ENCODE peak calls at places on chromosomes 4 and X, in four cellular contexts. W is K562, G is HL-60, N is GM12878. X is an unnamed sample.

GRCh38 chrX:107324493-107325310 is 118.3 kb downstream of the DNAAF6 start:
- DNase-seq in N (no peak), G (no peak), W (peak; percentile 44), X (peak; percentile 11)

GRCh38 chr4:15295421-15296162 is 132.2 kb upstream of the C1QTNF7 start:
- DNase-seq in W (no peak), N (no peak), G (no peak), X (no peak)

GRCh38 chr4:105619193-105619931 is 66.9 kb downstream of the ARHGEF38 start:
- DNase-seq in W (no peak), G (no peak), N (no peak), X (no peak)

GRCh38 chr4:86791126-86791525 is 58.1 kb downstream of the SLC10A6 start:
- DNase-seq in G (no peak), W (peak; percentile 69), N (no peak), X (no peak)

GRCh38 chrX:31435592-31435991 is 363.8 kb upstream of the FTHL17 start:
- DNase-seq in G (no peak), N (no peak), W (no peak), X (no peak)

GRCh38 chrX:54358424-54359211 is 772 bp upstream of the WNK3 start:
- DNase-seq in W (no peak), N (no peak), G (no peak), X (no peak)

GRCh38 chr4:168877779-168878491 is 132.1 kb downstream of the CBR4 start:
- DNase-seq in W (no peak), N (no peak), G (no peak), X (no peak)

GRCh38 chr4:102778720-102779119 is 18.0 kb upstream of the MANBA start:
- DNase-seq in W (no peak), G (no peak), N (no peak), X (no peak)

GRCh38 chr4:72715299-72715698 is 146.3 kb upstream of the ADAMTS3 start:
- DNase-seq in W (no peak), N (no peak), G (no peak), X (no peak)

GRCh38 chrX:112662559-112663427 is 16.9 kb downstream of the LHFPL1 start:
- DNase-seq in G (no peak), W (no peak), N (no peak), X (no peak)

GRCh38 chr4:11427201-11427996 is 1.3 kb downstream of the HS3ST1 start:
- DNase-seq in G (no peak), N (no peak), W (no peak), X (no peak)

GRCh38 chr4:88737304-88738015 is 39.8 kb upstream of the NAP1L5 start:
- DNase-seq in G (no peak), W (no peak), N (peak; percentile 13), X (peak; percentile 7)

GRCh38 chrX:102185967-102186720 is 29.0 kb upstream of the TCP11X1 start:
- DNase-seq in W (no peak), G (no peak), N (no peak), X (no peak)

GRCh38 chrX:94524867-94525266 is 850.9 kb downstream of the FAM133A start:
- DNase-seq in G (no peak), N (no peak), W (peak; percentile 0), X (no peak)

GRCh38 chr4:94363136-94363655 is 20.6 kb upstream of the HPGDS start:
- DNase-seq in G (no peak), N (no peak), W (no peak), X (no peak)

GRCh38 chr4:182531555-182532162 is 288.5 kb downstream of the TENM3 start:
- DNase-seq in G (no peak), N (no peak), W (no peak), X (no peak)

GRCh38 chr4:102620697-102621497 is 119.7 kb downstream of the NFKB1 start:
- DNase-seq in W (peak; percentile 81), G (no peak), N (no peak), X (no peak)

GRCh38 chrX:34437586-34437985 is 219.5 kb downstream of the TMEM47 start:
- DNase-seq in W (no peak), G (no peak), N (no peak), X (no peak)

GRCh38 chr4:86657910-86658309 is 63.8 kb downstream of the PTPN13 start:
- DNase-seq in N (peak; percentile 11), G (no peak), W (no peak), X (no peak)

GRCh38 chrX:13545731-13546130 is 23.7 kb upstream of the EGFL6 start:
- DNase-seq in W (no peak), G (no peak), N (no peak), X (no peak)

GRCh38 chr4:168384437-168385141 is 66.0 kb upstream of the DDX60 start:
- DNase-seq in N (no peak), W (peak; percentile 42), G (no peak), X (no peak)

DNA sequence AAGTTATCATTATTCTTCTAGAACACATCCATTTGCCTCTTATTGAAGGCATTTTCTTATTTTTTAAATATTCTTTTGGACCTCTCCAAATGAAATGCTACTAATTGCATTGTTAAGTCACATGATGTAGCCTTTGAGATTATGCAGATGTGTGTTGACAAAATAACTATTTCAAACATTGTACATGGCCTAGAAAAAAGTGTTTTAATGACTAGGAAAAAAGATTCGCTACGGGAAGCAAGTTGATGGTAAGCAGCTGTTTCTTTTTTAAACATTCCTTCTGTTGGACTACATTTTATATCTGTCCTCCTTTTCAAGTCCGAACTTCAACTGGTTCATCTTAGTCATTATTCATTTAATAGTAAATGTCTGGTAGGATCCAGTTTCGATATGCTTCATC is 34.3 kb upstream of the GUCY1A1 start:
- DNase-seq in N (no peak), G (no peak), W (no peak), X (no peak)
- TF ChIP-seq POLR2AphosphoS5 in N (no peak), G (no peak), W (no peak), X (no peak)

GRCh38 chr4:6366581-6366980 is 96.9 kb downstream of the WFS1 start:
- DNase-seq in W (no peak), G (no peak), N (no peak), X (no peak)
- TF ChIP-seq SPI1 in W (no peak), G (no peak), N (no peak), X (no peak)

GRCh38 chr4:185394568-185395254 is 1.0 kb downstream of the LRP2BP start:
- DNase-seq in N (no peak), G (no peak), W (peak; percentile 59), X (no peak)

GRCh38 chr4:185395255-185395955 is at the start of gene LRP2BP:
- DNase-seq in N (peak; percentile 48), G (no peak), W (no peak), X (no peak)

GRCh38 chr4:185398618-185399017 is 2.0 kb downstream of the ANKRD37 start:
- DNase-seq in G (no peak), N (no peak), W (no peak), X (no peak)

GRCh38 chr4:185395956-185396723 is 416 bp upstream of the LRP2BP start:
- DNase-seq in G (peak; percentile 81), N (peak; percentile 97), W (peak; percentile 98), X (peak; percentile 91)

DNA sequence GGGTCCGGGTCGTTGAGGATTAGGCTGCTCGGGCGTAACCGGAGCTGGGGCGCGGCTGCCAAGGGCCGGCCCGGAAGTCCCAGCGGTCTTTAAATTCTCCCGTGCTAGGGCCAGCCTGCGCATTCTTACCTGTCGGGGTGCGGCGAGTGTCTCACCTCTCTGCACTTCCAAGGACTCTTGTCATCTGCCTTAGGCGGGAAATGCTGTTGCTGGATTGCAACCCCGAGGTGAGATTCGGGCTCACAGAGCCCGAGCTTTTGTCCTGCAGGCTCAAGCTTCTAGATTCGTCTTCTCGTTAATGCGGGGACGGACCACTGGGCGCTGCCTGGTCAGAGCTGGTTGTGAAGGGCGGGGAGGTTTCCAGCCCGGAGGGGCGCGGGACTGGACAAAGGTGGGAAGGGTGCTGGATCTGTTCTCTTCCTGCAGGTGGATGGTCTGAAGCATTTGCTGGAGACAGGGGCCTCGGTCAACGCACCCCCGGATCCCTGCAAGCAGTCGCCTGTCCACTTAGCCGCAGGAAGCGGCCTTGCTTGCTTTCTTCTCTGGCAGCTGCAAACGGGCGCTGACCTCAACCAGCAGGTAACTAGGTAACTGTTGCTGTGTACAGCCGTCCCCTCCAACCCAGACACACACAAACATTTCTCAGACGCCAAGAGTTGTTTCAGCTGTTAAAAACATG is at the start of gene ANKRD37:
- DNase-seq in G (no peak), W (no peak), N (no peak), X (no peak)
- TF ChIP-seq POLR2AphosphoS5 in G (no peak), W (no peak), N (peak; percentile 80), X (no peak)

DNA sequence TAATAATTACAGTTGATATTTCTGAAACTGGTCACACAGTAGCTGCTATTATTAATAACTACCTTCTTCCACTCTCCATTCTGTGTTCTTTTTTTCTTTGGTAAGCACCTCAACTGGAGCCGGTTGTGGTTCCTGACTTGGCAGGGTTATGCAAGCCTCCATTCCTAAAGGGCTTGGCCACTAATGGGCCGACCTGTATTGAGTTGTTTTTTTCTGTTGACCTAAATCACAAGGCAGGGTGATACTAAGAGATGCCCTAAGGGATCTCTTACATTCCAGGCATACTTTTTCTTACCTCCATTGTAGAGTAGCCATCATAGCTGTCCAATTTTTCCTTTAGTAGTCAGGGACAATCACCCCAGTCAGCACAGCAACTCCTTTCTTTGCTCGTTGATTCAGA is 1295.8 kb upstream of the ADGRL3 start:
- DNase-seq in W (no peak), N (no peak), G (no peak), X (no peak)
- TF ChIP-seq SPI1 in W (no peak), N (no peak), G (no peak), X (no peak)

GRCh38 chr4:61468091-61468720 is 268.1 kb downstream of the ADGRL3 start:
- DNase-seq in W (no peak), N (no peak), G (peak; percentile 82), X (no peak)

GRCh38 chr4:61461956-61462355 is 261.8 kb downstream of the ADGRL3 start:
- DNase-seq in G (no peak), N (no peak), W (no peak), X (no peak)

DNA sequence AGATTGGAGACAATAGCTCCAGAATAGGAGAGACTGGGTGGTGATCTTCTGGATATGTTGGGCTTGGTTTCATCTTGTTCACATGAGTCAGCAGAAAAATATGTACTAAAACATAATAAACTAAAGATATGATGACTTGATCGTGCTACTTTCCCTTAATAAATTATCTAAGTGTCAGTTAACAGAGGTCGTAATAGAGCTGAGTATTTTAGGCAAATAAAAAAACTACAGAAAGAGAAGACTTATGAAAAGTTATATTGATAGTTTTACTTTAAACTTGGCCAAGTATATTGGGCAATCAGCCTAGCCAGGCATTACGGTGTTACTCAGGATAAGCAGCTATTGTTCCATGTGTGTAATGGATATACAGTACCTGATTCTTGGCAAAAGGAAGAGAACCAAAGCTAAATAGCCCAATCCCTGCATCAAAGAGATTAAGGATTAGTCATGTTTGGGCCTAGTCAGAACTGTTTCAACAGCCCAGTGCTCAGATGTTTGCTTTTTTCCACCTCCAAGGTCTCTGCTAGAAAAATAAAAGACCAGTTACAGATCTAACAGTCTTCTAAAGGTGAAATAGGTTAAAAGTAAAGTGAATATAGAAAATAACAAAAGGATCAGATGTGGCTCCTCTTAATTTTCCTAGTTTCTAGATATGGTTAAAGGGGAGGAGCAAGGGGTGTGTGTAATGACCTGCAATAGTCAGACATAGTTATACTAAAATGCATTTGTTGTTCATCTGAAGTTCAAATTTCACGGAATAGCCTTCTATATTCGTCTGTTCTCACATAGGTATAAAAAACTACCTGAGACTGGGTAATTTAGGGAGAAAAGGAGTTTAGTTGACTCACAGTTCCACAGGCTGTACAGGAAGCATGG is 262.6 kb downstream of the ADGRL3 start:
- DNase-seq in W (no peak), N (no peak), G (no peak), X (no peak)
- TF ChIP-seq POLR2AphosphoS5 in W (no peak), N (no peak), G (no peak), X (no peak)

DNA sequence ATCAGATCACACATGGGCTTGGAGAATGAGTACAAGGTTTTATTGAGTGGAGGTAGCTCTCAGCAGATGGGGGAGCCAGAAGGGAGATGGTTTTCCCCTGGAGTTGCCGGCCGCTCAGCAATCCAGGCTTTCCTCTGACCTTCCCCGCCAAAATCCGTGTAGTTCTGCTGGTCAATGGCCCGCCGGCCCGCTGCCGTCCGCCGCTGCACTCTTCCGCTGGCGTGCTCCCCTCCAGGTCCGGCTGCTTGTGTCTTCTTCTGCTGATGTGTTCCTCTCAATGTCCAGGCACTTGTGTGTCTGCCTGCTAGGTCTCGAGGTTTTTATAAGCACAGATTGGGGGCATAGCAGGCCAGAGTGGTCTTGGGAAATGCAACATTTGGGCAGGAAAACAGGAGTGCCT is 14.4 kb upstream of the MXRA5 start:
- DNase-seq in G (no peak), W (no peak), N (no peak), X (no peak)
- TF ChIP-seq SPI1 in G (no peak), W (no peak), N (no peak), X (no peak)

X was measured in GM12891.